ENCODE peak calls at places on chromosomes 2 and 18, in nine cellular contexts. One of them, this sample, is unnamed.

GRCh38 chr2:238684362-238685326 is 163.2 kb upstream of the TWIST2 start:
- DNase-seq in bronchial epithelial cell: peak
- DNase-seq in AG04450: peak
- DNase-seq in cardiac fibroblast: peak
- DNase-seq in HCT116: peak
- DNase-seq in CD8-positive, alpha-beta memory T cell: no peak
- DNase-seq in astrocyte of the spinal cord: peak
- DNase-seq in neural progenitor cell: no peak
- DNase-seq in gastrocnemius medialis: peak
- DNase-seq in this sample: peak

GRCh38 chr2:46769809-46770208 is 145.8 kb downstream of the MCFD2 start:
- DNase-seq in bronchial epithelial cell: no peak
- DNase-seq in AG04450: no peak
- DNase-seq in cardiac fibroblast: no peak
- DNase-seq in HCT116: no peak
- DNase-seq in CD8-positive, alpha-beta memory T cell: no peak
- DNase-seq in astrocyte of the spinal cord: no peak
- DNase-seq in neural progenitor cell: no peak
- DNase-seq in gastrocnemius medialis: no peak
- DNase-seq in this sample: no peak

GRCh38 chr2:158502984-158503383 is 46.2 kb downstream of the PKP4 start:
- DNase-seq in bronchial epithelial cell: peak
- DNase-seq in AG04450: peak
- DNase-seq in cardiac fibroblast: peak
- DNase-seq in HCT116: no peak
- DNase-seq in CD8-positive, alpha-beta memory T cell: no peak
- DNase-seq in astrocyte of the spinal cord: peak
- DNase-seq in neural progenitor cell: no peak
- DNase-seq in gastrocnemius medialis: no peak
- DNase-seq in this sample: no peak

GRCh38 chr2:220228310-220229006 is 601.0 kb downstream of the SLC4A3 start:
- DNase-seq in bronchial epithelial cell: peak
- DNase-seq in AG04450: peak
- DNase-seq in cardiac fibroblast: peak
- DNase-seq in HCT116: peak
- DNase-seq in CD8-positive, alpha-beta memory T cell: no peak
- DNase-seq in astrocyte of the spinal cord: peak
- DNase-seq in neural progenitor cell: no peak
- DNase-seq in gastrocnemius medialis: no peak
- DNase-seq in this sample: peak

GRCh38 chr2:238422285-238422684 is 4.4 kb upstream of the ASB1 start:
- DNase-seq in bronchial epithelial cell: no peak
- DNase-seq in AG04450: no peak
- DNase-seq in cardiac fibroblast: no peak
- DNase-seq in HCT116: no peak
- DNase-seq in CD8-positive, alpha-beta memory T cell: no peak
- DNase-seq in astrocyte of the spinal cord: no peak
- DNase-seq in neural progenitor cell: no peak
- DNase-seq in gastrocnemius medialis: no peak
- DNase-seq in this sample: no peak

GRCh38 chr2:5042666-5043440 is 649.3 kb upstream of the SOX11 start:
- DNase-seq in bronchial epithelial cell: no peak
- DNase-seq in AG04450: no peak
- DNase-seq in cardiac fibroblast: no peak
- DNase-seq in HCT116: no peak
- DNase-seq in CD8-positive, alpha-beta memory T cell: no peak
- DNase-seq in astrocyte of the spinal cord: no peak
- DNase-seq in neural progenitor cell: no peak
- DNase-seq in gastrocnemius medialis: no peak
- DNase-seq in this sample: no peak

GRCh38 chr2:1037066-1037465 is 86.4 kb downstream of the SNTG2 start:
- DNase-seq in bronchial epithelial cell: no peak
- DNase-seq in AG04450: no peak
- DNase-seq in cardiac fibroblast: no peak
- DNase-seq in HCT116: no peak
- DNase-seq in CD8-positive, alpha-beta memory T cell: no peak
- DNase-seq in astrocyte of the spinal cord: no peak
- DNase-seq in neural progenitor cell: no peak
- DNase-seq in gastrocnemius medialis: no peak
- DNase-seq in this sample: no peak

GRCh38 chr18:3441290-3441689 is 8.7 kb upstream of the TGIF1 start:
- DNase-seq in bronchial epithelial cell: peak
- DNase-seq in AG04450: no peak
- DNase-seq in cardiac fibroblast: peak
- DNase-seq in HCT116: no peak
- DNase-seq in CD8-positive, alpha-beta memory T cell: no peak
- DNase-seq in astrocyte of the spinal cord: peak
- DNase-seq in neural progenitor cell: peak
- DNase-seq in gastrocnemius medialis: no peak
- DNase-seq in this sample: no peak

GRCh38 chr2:57490746-57491145 is 555.9 kb upstream of the VRK2 start:
- DNase-seq in bronchial epithelial cell: peak
- DNase-seq in AG04450: no peak
- DNase-seq in cardiac fibroblast: peak
- DNase-seq in HCT116: no peak
- DNase-seq in CD8-positive, alpha-beta memory T cell: no peak
- DNase-seq in astrocyte of the spinal cord: no peak
- DNase-seq in neural progenitor cell: no peak
- DNase-seq in gastrocnemius medialis: no peak
- DNase-seq in this sample: no peak

GRCh38 chr18:73503326-73503725 is 635.5 kb upstream of the NETO1 start:
- DNase-seq in bronchial epithelial cell: peak
- DNase-seq in AG04450: no peak
- DNase-seq in cardiac fibroblast: no peak
- DNase-seq in HCT116: no peak
- DNase-seq in CD8-positive, alpha-beta memory T cell: no peak
- DNase-seq in astrocyte of the spinal cord: no peak
- DNase-seq in neural progenitor cell: no peak
- DNase-seq in gastrocnemius medialis: no peak
- DNase-seq in this sample: no peak

GRCh38 chr18:48164701-48165100 is 234.2 kb upstream of the SMAD2 start:
- DNase-seq in bronchial epithelial cell: no peak
- DNase-seq in AG04450: no peak
- DNase-seq in cardiac fibroblast: no peak
- DNase-seq in HCT116: no peak
- DNase-seq in CD8-positive, alpha-beta memory T cell: no peak
- DNase-seq in astrocyte of the spinal cord: no peak
- DNase-seq in neural progenitor cell: no peak
- DNase-seq in gastrocnemius medialis: no peak
- DNase-seq in this sample: no peak

GRCh38 chr2:203783496-203784203 is 77.2 kb downstream of the CD28 start:
- DNase-seq in bronchial epithelial cell: no peak
- DNase-seq in AG04450: peak
- DNase-seq in cardiac fibroblast: peak
- DNase-seq in HCT116: no peak
- DNase-seq in CD8-positive, alpha-beta memory T cell: no peak
- DNase-seq in astrocyte of the spinal cord: peak
- DNase-seq in neural progenitor cell: no peak
- DNase-seq in gastrocnemius medialis: no peak
- DNase-seq in this sample: peak

GRCh38 chr2:186594001-186594722 is 4.3 kb downstream of the ITGAV start:
- DNase-seq in bronchial epithelial cell: no peak
- DNase-seq in AG04450: no peak
- DNase-seq in cardiac fibroblast: no peak
- DNase-seq in HCT116: no peak
- DNase-seq in CD8-positive, alpha-beta memory T cell: no peak
- DNase-seq in astrocyte of the spinal cord: no peak
- DNase-seq in neural progenitor cell: no peak
- DNase-seq in gastrocnemius medialis: no peak
- DNase-seq in this sample: no peak

GRCh38 chr2:141362311-141362710 is 768.5 kb downstream of the LRP1B start:
- DNase-seq in bronchial epithelial cell: no peak
- DNase-seq in AG04450: no peak
- DNase-seq in cardiac fibroblast: no peak
- DNase-seq in HCT116: no peak
- DNase-seq in CD8-positive, alpha-beta memory T cell: no peak
- DNase-seq in astrocyte of the spinal cord: no peak
- DNase-seq in neural progenitor cell: no peak
- DNase-seq in gastrocnemius medialis: no peak
- DNase-seq in this sample: no peak

GRCh38 chr2:108922141-108922915 is 66.7 kb downstream of the EDAR start:
- DNase-seq in bronchial epithelial cell: peak
- DNase-seq in AG04450: no peak
- DNase-seq in cardiac fibroblast: peak
- DNase-seq in HCT116: no peak
- DNase-seq in CD8-positive, alpha-beta memory T cell: no peak
- DNase-seq in astrocyte of the spinal cord: peak
- DNase-seq in neural progenitor cell: no peak
- DNase-seq in gastrocnemius medialis: no peak
- DNase-seq in this sample: no peak

GRCh38 chr2:219419331-219420197 is 1.4 kb downstream of the DES start:
- DNase-seq in bronchial epithelial cell: no peak
- DNase-seq in AG04450: no peak
- DNase-seq in cardiac fibroblast: no peak
- DNase-seq in HCT116: no peak
- DNase-seq in CD8-positive, alpha-beta memory T cell: no peak
- DNase-seq in astrocyte of the spinal cord: no peak
- DNase-seq in neural progenitor cell: no peak
- DNase-seq in gastrocnemius medialis: peak
- DNase-seq in this sample: no peak

GRCh38 chr2:121469361-121469760 is 61.3 kb upstream of the RNU4ATAC start:
- DNase-seq in bronchial epithelial cell: no peak
- DNase-seq in AG04450: no peak
- DNase-seq in cardiac fibroblast: no peak
- DNase-seq in HCT116: no peak
- DNase-seq in CD8-positive, alpha-beta memory T cell: no peak
- DNase-seq in astrocyte of the spinal cord: no peak
- DNase-seq in neural progenitor cell: no peak
- DNase-seq in gastrocnemius medialis: no peak
- DNase-seq in this sample: no peak

GRCh38 chr18:25316619-25317018 is 35.3 kb downstream of the ZNF521 start:
- DNase-seq in bronchial epithelial cell: no peak
- DNase-seq in AG04450: no peak
- DNase-seq in cardiac fibroblast: no peak
- DNase-seq in HCT116: no peak
- DNase-seq in CD8-positive, alpha-beta memory T cell: no peak
- DNase-seq in astrocyte of the spinal cord: no peak
- DNase-seq in neural progenitor cell: no peak
- DNase-seq in gastrocnemius medialis: no peak
- DNase-seq in this sample: no peak

GRCh38 chr18:3485153-3486149 is 35.5 kb downstream of the TGIF1 start:
- DNase-seq in bronchial epithelial cell: peak
- DNase-seq in AG04450: no peak
- DNase-seq in cardiac fibroblast: no peak
- DNase-seq in HCT116: no peak
- DNase-seq in CD8-positive, alpha-beta memory T cell: no peak
- DNase-seq in astrocyte of the spinal cord: no peak
- DNase-seq in neural progenitor cell: no peak
- DNase-seq in gastrocnemius medialis: no peak
- DNase-seq in this sample: no peak

GRCh38 chr18:37188016-37188791 is 359.3 kb downstream of the KIAA1328 start:
- DNase-seq in bronchial epithelial cell: no peak
- DNase-seq in AG04450: no peak
- DNase-seq in cardiac fibroblast: no peak
- DNase-seq in HCT116: no peak
- DNase-seq in CD8-positive, alpha-beta memory T cell: no peak
- DNase-seq in astrocyte of the spinal cord: peak
- DNase-seq in neural progenitor cell: peak
- DNase-seq in gastrocnemius medialis: no peak
- DNase-seq in this sample: peak
- H3K4me3 ChIP-seq in bronchial epithelial cell: no peak
- H3K4me3 ChIP-seq in AG04450: no peak
- H3K4me3 ChIP-seq in cardiac fibroblast: no peak
- H3K4me3 ChIP-seq in HCT116: no peak
- H3K4me3 ChIP-seq in CD8-positive, alpha-beta memory T cell: no peak
- H3K4me3 ChIP-seq in astrocyte of the spinal cord: no peak
- H3K4me3 ChIP-seq in neural progenitor cell: no peak
- H3K4me3 ChIP-seq in gastrocnemius medialis: no peak
- H3K4me3 ChIP-seq in this sample: no peak

GRCh38 chr2:217995741-217996141 is 7.1 kb downstream of the TNS1 start:
- DNase-seq in bronchial epithelial cell: no peak
- DNase-seq in AG04450: no peak
- DNase-seq in cardiac fibroblast: no peak
- DNase-seq in HCT116: no peak
- DNase-seq in CD8-positive, alpha-beta memory T cell: no peak
- DNase-seq in astrocyte of the spinal cord: no peak
- DNase-seq in neural progenitor cell: no peak
- DNase-seq in gastrocnemius medialis: peak
- DNase-seq in this sample: no peak
- H3K4me3 ChIP-seq in bronchial epithelial cell: no peak
- H3K4me3 ChIP-seq in AG04450: peak
- H3K4me3 ChIP-seq in cardiac fibroblast: no peak
- H3K4me3 ChIP-seq in HCT116: no peak
- H3K4me3 ChIP-seq in CD8-positive, alpha-beta memory T cell: no peak
- H3K4me3 ChIP-seq in astrocyte of the spinal cord: no peak
- H3K4me3 ChIP-seq in neural progenitor cell: no peak
- H3K4me3 ChIP-seq in gastrocnemius medialis: no peak
- H3K4me3 ChIP-seq in this sample: peak

GRCh38 chr2:29064746-29065478 is 9.4 kb downstream of the PCARE start:
- DNase-seq in bronchial epithelial cell: no peak
- DNase-seq in AG04450: no peak
- DNase-seq in cardiac fibroblast: no peak
- DNase-seq in HCT116: no peak
- DNase-seq in CD8-positive, alpha-beta memory T cell: no peak
- DNase-seq in astrocyte of the spinal cord: no peak
- DNase-seq in neural progenitor cell: peak
- DNase-seq in gastrocnemius medialis: no peak
- DNase-seq in this sample: no peak

GRCh38 chr2:29065479-29065847 is 8.9 kb downstream of the PCARE start:
- DNase-seq in bronchial epithelial cell: peak
- DNase-seq in AG04450: no peak
- DNase-seq in cardiac fibroblast: no peak
- DNase-seq in HCT116: no peak
- DNase-seq in CD8-positive, alpha-beta memory T cell: no peak
- DNase-seq in astrocyte of the spinal cord: no peak
- DNase-seq in neural progenitor cell: no peak
- DNase-seq in gastrocnemius medialis: no peak
- DNase-seq in this sample: no peak

GRCh38 chr2:29063056-29063455 is 11.3 kb downstream of the PCARE start:
- DNase-seq in bronchial epithelial cell: no peak
- DNase-seq in AG04450: no peak
- DNase-seq in cardiac fibroblast: no peak
- DNase-seq in HCT116: no peak
- DNase-seq in CD8-positive, alpha-beta memory T cell: no peak
- DNase-seq in astrocyte of the spinal cord: no peak
- DNase-seq in neural progenitor cell: no peak
- DNase-seq in gastrocnemius medialis: no peak
- DNase-seq in this sample: no peak

GRCh38 chr2:29062371-29062770 is 12.0 kb downstream of the PCARE start:
- DNase-seq in bronchial epithelial cell: no peak
- DNase-seq in AG04450: no peak
- DNase-seq in cardiac fibroblast: no peak
- DNase-seq in HCT116: no peak
- DNase-seq in CD8-positive, alpha-beta memory T cell: no peak
- DNase-seq in astrocyte of the spinal cord: no peak
- DNase-seq in neural progenitor cell: no peak
- DNase-seq in gastrocnemius medialis: no peak
- DNase-seq in this sample: no peak

GRCh38 chr2:29063646-29064372 is 10.5 kb downstream of the PCARE start:
- DNase-seq in bronchial epithelial cell: peak
- DNase-seq in AG04450: peak
- DNase-seq in cardiac fibroblast: peak
- DNase-seq in HCT116: no peak
- DNase-seq in CD8-positive, alpha-beta memory T cell: no peak
- DNase-seq in astrocyte of the spinal cord: peak
- DNase-seq in neural progenitor cell: peak
- DNase-seq in gastrocnemius medialis: no peak
- DNase-seq in this sample: peak
- H3K4me3 ChIP-seq in bronchial epithelial cell: no peak
- H3K4me3 ChIP-seq in AG04450: peak
- H3K4me3 ChIP-seq in cardiac fibroblast: no peak
- H3K4me3 ChIP-seq in HCT116: no peak
- H3K4me3 ChIP-seq in CD8-positive, alpha-beta memory T cell: no peak
- H3K4me3 ChIP-seq in astrocyte of the spinal cord: no peak
- H3K4me3 ChIP-seq in neural progenitor cell: no peak
- H3K4me3 ChIP-seq in gastrocnemius medialis: no peak
- H3K4me3 ChIP-seq in this sample: no peak

GRCh38 chr2:200964498-200964897 is 1.0 kb upstream of the ORC2 start:
- DNase-seq in bronchial epithelial cell: no peak
- DNase-seq in AG04450: no peak
- DNase-seq in cardiac fibroblast: no peak
- DNase-seq in HCT116: no peak
- DNase-seq in CD8-positive, alpha-beta memory T cell: no peak
- DNase-seq in astrocyte of the spinal cord: no peak
- DNase-seq in neural progenitor cell: no peak
- DNase-seq in gastrocnemius medialis: no peak
- DNase-seq in this sample: no peak
- H3K4me3 ChIP-seq in bronchial epithelial cell: peak
- H3K4me3 ChIP-seq in AG04450: peak
- H3K4me3 ChIP-seq in cardiac fibroblast: peak
- H3K4me3 ChIP-seq in HCT116: peak
- H3K4me3 ChIP-seq in CD8-positive, alpha-beta memory T cell: peak
- H3K4me3 ChIP-seq in astrocyte of the spinal cord: peak
- H3K4me3 ChIP-seq in neural progenitor cell: peak
- H3K4me3 ChIP-seq in gastrocnemius medialis: peak
- H3K4me3 ChIP-seq in this sample: peak